ENCODE peak calls at places on chromosomes 3 and 15, in nine cellular contexts. F is cardiac muscle cell, C is thoracic aorta, I is psoas muscle, H is BJ, J is suprapubic skin, B is testis, K is glutamatergic neuron, O is foreskin fibroblast. Y is an unnamed sample.
A peak's percentile ranks its signal among the peaks of the same experiment; 100 is the strongest.

GRCh38 chr3:13539285-13539625 is 9.7 kb upstream of the FBLN2 start:
- DNase-seq in F (peak; percentile 70), C (no peak), I (no peak), H (peak; percentile 65), J (peak; percentile 61), B (no peak), K (no peak), O (peak; percentile 65), Y (no peak)

GRCh38 chr3:21446937-21447336 is 304.1 kb downstream of the ZNF385D start:
- DNase-seq in F (no peak), C (no peak), I (no peak), H (no peak), J (no peak), B (no peak), K (no peak), O (no peak), Y (no peak)

GRCh38 chr3:36060950-36061349 is 319.4 kb upstream of the STAC start:
- DNase-seq in F (no peak), C (no peak), I (no peak), H (no peak), J (no peak), B (no peak), K (no peak), O (no peak), Y (no peak)

GRCh38 chr3:194103475-194103874 is 32.5 kb upstream of the HES1 start:
- DNase-seq in F (no peak), C (no peak), I (no peak), H (no peak), J (no peak), B (no peak), K (no peak), O (no peak), Y (no peak)

GRCh38 chr3:158765518-158766205 is 33.4 kb upstream of the RARRES1 start:
- DNase-seq in F (peak; percentile 56), C (no peak), I (no peak), H (no peak), J (no peak), B (no peak), K (no peak), O (no peak), Y (no peak)

GRCh38 chr3:144112437-144112836 is 140.8 kb downstream of the DIPK2A start:
- DNase-seq in F (no peak), C (no peak), I (no peak), H (no peak), J (no peak), B (no peak), K (no peak), O (no peak), Y (no peak)

GRCh38 chr15:69686626-69687025 is 234.0 kb downstream of the RPLP1 start:
- DNase-seq in F (no peak), C (no peak), I (no peak), H (no peak), J (no peak), B (peak; percentile 34), K (no peak), O (no peak), Y (no peak)

GRCh38 chr3:107421170-107421792 is 44.0 kb downstream of the CCDC54 start:
- DNase-seq in F (peak; percentile 85), C (no peak), I (no peak), H (no peak), J (no peak), B (peak; percentile 30), K (no peak), O (peak; percentile 78), Y (no peak)

GRCh38 chr15:48005077-48005476 is 115.7 kb upstream of the SLC24A5 start:
- DNase-seq in F (no peak), C (no peak), I (no peak), H (no peak), J (no peak), B (no peak), K (no peak), O (no peak), Y (no peak)

GRCh38 chr3:28612232-28612631 is 263.6 kb upstream of the AZI2 start:
- DNase-seq in F (no peak), C (no peak), I (no peak), H (no peak), J (no peak), B (no peak), K (no peak), O (no peak), Y (no peak)

GRCh38 chr15:85805392-85805791 is 10.7 kb upstream of the KLHL25 start:
- DNase-seq in F (no peak), C (no peak), I (no peak), H (no peak), J (no peak), B (no peak), K (no peak), O (no peak), Y (no peak)

GRCh38 chr15:65060641-65061397 is 7.0 kb downstream of the RASL12 start:
- DNase-seq in F (no peak), C (no peak), I (no peak), H (no peak), J (peak; percentile 39), B (peak; percentile 81), K (no peak), O (no peak), Y (peak; percentile 79)

GRCh38 chr3:66066963-66067617 is 28.4 kb upstream of the MAGI1 start:
- DNase-seq in F (no peak), C (no peak), I (no peak), H (no peak), J (no peak), B (no peak), K (no peak), O (peak; percentile 9), Y (no peak)

GRCh38 chr15:68384451-68385239 is 47.3 kb downstream of the ITGA11 start:
- DNase-seq in F (peak; percentile 94), C (no peak), I (peak; percentile 55), H (peak; percentile 87), J (peak; percentile 59), B (no peak), K (no peak), O (peak; percentile 87), Y (peak; percentile 62)

GRCh38 chr3:55416381-55416821 is 70.7 kb downstream of the WNT5A start:
- DNase-seq in F (peak; percentile 66), C (no peak), I (no peak), H (peak; percentile 72), J (no peak), B (no peak), K (no peak), O (peak; percentile 97), Y (no peak)

GRCh38 chr15:68027388-68027787 is 26.7 kb upstream of the PIAS1 start:
- DNase-seq in F (no peak), C (no peak), I (no peak), H (no peak), J (no peak), B (no peak), K (no peak), O (no peak), Y (peak; percentile 2)

GRCh38 chr3:115819785-115820384 is 196.6 kb downstream of the GAP43 start:
- DNase-seq in F (peak; percentile 92), C (peak; percentile 31), I (peak; percentile 38), H (peak; percentile 46), J (no peak), B (peak; percentile 86), K (peak; percentile 46), O (peak; percentile 90), Y (no peak)

GRCh38 chr3:111282024-111282423 is 210.4 kb downstream of the NECTIN3 start:
- DNase-seq in F (no peak), C (no peak), I (no peak), H (no peak), J (no peak), B (no peak), K (no peak), O (no peak), Y (no peak)

GRCh38 chr3:111278961-111279360 is 207.3 kb downstream of the NECTIN3 start:
- DNase-seq in F (no peak), C (no peak), I (no peak), H (no peak), J (no peak), B (no peak), K (no peak), O (no peak), Y (no peak)

GRCh38 chr3:111283165-111283564 is 211.5 kb downstream of the NECTIN3 start:
- DNase-seq in F (no peak), C (no peak), I (no peak), H (no peak), J (no peak), B (peak; percentile 28), K (no peak), O (no peak), Y (no peak)

GRCh38 chr3:111277226-111277625 is 205.6 kb downstream of the NECTIN3 start:
- DNase-seq in F (peak; percentile 54), C (no peak), I (no peak), H (no peak), J (no peak), B (peak; percentile 21), K (no peak), O (peak; percentile 70), Y (no peak)
- TF ChIP-seq CTCF in F (peak; percentile 45), C (no peak), I (no peak), H (peak; percentile 37), J (no peak), B (no peak), K (no peak), O (peak; percentile 25), Y (no peak)

DNA sequence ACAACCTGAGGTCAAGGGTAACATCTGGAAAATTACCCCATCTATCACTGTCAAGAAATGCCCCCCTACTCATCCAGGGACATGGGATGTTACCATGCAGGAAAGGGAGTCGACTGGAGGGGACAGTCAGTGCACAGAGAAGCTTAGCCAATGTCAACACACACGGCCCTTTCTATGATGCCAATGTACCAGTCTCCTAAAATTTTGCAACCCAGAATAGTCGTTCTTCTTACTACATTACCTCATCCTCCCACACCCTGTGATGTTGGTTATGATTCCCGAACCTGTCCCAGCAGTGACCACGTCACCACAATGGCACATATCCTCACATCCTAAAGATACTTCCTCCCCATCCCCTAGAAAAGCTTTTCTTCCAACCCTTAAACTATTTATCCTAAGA is 20.1 kb downstream of the TXNRD3 start:
- DNase-seq in F (no peak), C (no peak), I (no peak), H (no peak), J (no peak), B (no peak), K (no peak), O (no peak), Y (no peak)
- TF ChIP-seq CTCF in F (no peak), C (no peak), I (no peak), H (no peak), J (no peak), B (no peak), K (no peak), O (no peak), Y (no peak)

GRCh38 chr3:99586680-99587079 is 51.7 kb upstream of the COL8A1 start:
- DNase-seq in F (no peak), C (no peak), I (no peak), H (no peak), J (no peak), B (no peak), K (no peak), O (peak; percentile 20), Y (no peak)
- TF ChIP-seq CTCF in F (no peak), C (no peak), I (no peak), H (no peak), J (no peak), B (no peak), K (no peak), O (no peak), Y (no peak)

DNA sequence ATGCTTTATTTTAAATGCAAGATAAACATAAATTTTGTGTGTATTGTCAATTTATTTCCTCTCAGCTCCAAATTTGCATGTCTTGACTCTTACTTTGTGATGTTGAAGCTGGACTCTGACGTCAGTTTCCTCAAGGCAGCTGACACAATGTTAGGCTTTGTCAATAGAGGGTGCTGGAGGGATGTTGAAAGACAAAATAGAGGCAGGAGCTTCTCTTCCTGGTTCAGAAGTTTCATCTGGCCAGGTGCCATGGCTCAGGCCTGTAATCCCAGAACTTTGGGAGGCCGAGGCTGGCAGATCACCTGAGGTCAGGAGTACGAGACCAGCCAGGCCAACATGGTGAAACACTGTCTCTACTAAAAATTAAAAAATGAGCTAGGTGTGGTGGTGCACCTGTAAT is 408.6 kb downstream of the GBE1 start:
- DNase-seq in F (peak; percentile 56), C (no peak), I (no peak), H (no peak), J (no peak), B (no peak), K (no peak), O (peak; percentile 6), Y (no peak)
- TF ChIP-seq CTCF in F (peak; percentile 24), C (no peak), I (no peak), H (no peak), J (no peak), B (no peak), K (no peak), O (no peak), Y (no peak)

Y was measured in right atrium auricular region.